ENCODE peak calls at places on chromosomes 6 and 20, in eight cellular contexts. One of them, this sample, is unnamed.

GRCh38 chr6:11067348-11067747 is 23.2 kb upstream of the ELOVL2 start:
- DNase-seq in fibroblast of lung: no peak
- DNase-seq in left cardiac atrium: no peak
- DNase-seq in amniotic stem cell: no peak
- DNase-seq in activated T-helper 2 cell treated with anti-CD3 and anti-CD28 coated beads, Interferon-gamma antibody, Interleukin-2, Interleukin-4, amounts not matched to agents 10 μg/mL and 5 μg/mL and 100 μg/mL, durations not matched to agents 14 hours and 24 hours and 36 hours: no peak
- DNase-seq in NCI-H460: no peak
- DNase-seq in renal cortical epithelial cell: no peak
- DNase-seq in fibroblast of pulmonary artery: no peak
- DNase-seq in this sample: no peak

GRCh38 chr6:132003516-132004178 is 52.5 kb upstream of the CCN2 start:
- DNase-seq in fibroblast of lung: no peak
- DNase-seq in left cardiac atrium: no peak
- DNase-seq in amniotic stem cell: no peak
- DNase-seq in activated T-helper 2 cell treated with anti-CD3 and anti-CD28 coated beads, Interferon-gamma antibody, Interleukin-2, Interleukin-4, amounts not matched to agents 10 μg/mL and 5 μg/mL and 100 μg/mL, durations not matched to agents 14 hours and 24 hours and 36 hours: no peak
- DNase-seq in NCI-H460: no peak
- DNase-seq in renal cortical epithelial cell: no peak
- DNase-seq in fibroblast of pulmonary artery: no peak
- DNase-seq in this sample: no peak

GRCh38 chr6:170122676-170123075 is 168.2 kb downstream of the DLL1 start:
- DNase-seq in fibroblast of lung: no peak
- DNase-seq in left cardiac atrium: no peak
- DNase-seq in amniotic stem cell: no peak
- DNase-seq in activated T-helper 2 cell treated with anti-CD3 and anti-CD28 coated beads, Interferon-gamma antibody, Interleukin-2, Interleukin-4, amounts not matched to agents 10 μg/mL and 5 μg/mL and 100 μg/mL, durations not matched to agents 14 hours and 24 hours and 36 hours: no peak
- DNase-seq in NCI-H460: no peak
- DNase-seq in renal cortical epithelial cell: no peak
- DNase-seq in fibroblast of pulmonary artery: no peak
- DNase-seq in this sample: no peak

GRCh38 chr20:17538517-17539170 is 7.5 kb upstream of the BFSP1 start:
- DNase-seq in fibroblast of lung: peak
- DNase-seq in left cardiac atrium: no peak
- DNase-seq in amniotic stem cell: no peak
- DNase-seq in activated T-helper 2 cell treated with anti-CD3 and anti-CD28 coated beads, Interferon-gamma antibody, Interleukin-2, Interleukin-4, amounts not matched to agents 10 μg/mL and 5 μg/mL and 100 μg/mL, durations not matched to agents 14 hours and 24 hours and 36 hours: no peak
- DNase-seq in NCI-H460: no peak
- DNase-seq in renal cortical epithelial cell: peak
- DNase-seq in fibroblast of pulmonary artery: no peak
- DNase-seq in this sample: no peak

GRCh38 chr6:129215246-129215645 is 332.3 kb downstream of the LAMA2 start:
- DNase-seq in fibroblast of lung: no peak
- DNase-seq in left cardiac atrium: no peak
- DNase-seq in amniotic stem cell: no peak
- DNase-seq in activated T-helper 2 cell treated with anti-CD3 and anti-CD28 coated beads, Interferon-gamma antibody, Interleukin-2, Interleukin-4, amounts not matched to agents 10 μg/mL and 5 μg/mL and 100 μg/mL, durations not matched to agents 14 hours and 24 hours and 36 hours: no peak
- DNase-seq in NCI-H460: no peak
- DNase-seq in renal cortical epithelial cell: no peak
- DNase-seq in fibroblast of pulmonary artery: no peak
- DNase-seq in this sample: no peak

GRCh38 chr20:58229198-58229802 is 847 bp upstream of the ANKRD60 start:
- DNase-seq in fibroblast of lung: peak
- DNase-seq in left cardiac atrium: no peak
- DNase-seq in amniotic stem cell: no peak
- DNase-seq in activated T-helper 2 cell treated with anti-CD3 and anti-CD28 coated beads, Interferon-gamma antibody, Interleukin-2, Interleukin-4, amounts not matched to agents 10 μg/mL and 5 μg/mL and 100 μg/mL, durations not matched to agents 14 hours and 24 hours and 36 hours: no peak
- DNase-seq in NCI-H460: no peak
- DNase-seq in renal cortical epithelial cell: no peak
- DNase-seq in fibroblast of pulmonary artery: no peak
- DNase-seq in this sample: no peak

GRCh38 chr20:868279-868678 is 34.8 kb downstream of the FAM110A start:
- DNase-seq in fibroblast of lung: no peak
- DNase-seq in left cardiac atrium: no peak
- DNase-seq in amniotic stem cell: no peak
- DNase-seq in activated T-helper 2 cell treated with anti-CD3 and anti-CD28 coated beads, Interferon-gamma antibody, Interleukin-2, Interleukin-4, amounts not matched to agents 10 μg/mL and 5 μg/mL and 100 μg/mL, durations not matched to agents 14 hours and 24 hours and 36 hours: no peak
- DNase-seq in NCI-H460: no peak
- DNase-seq in renal cortical epithelial cell: no peak
- DNase-seq in fibroblast of pulmonary artery: no peak
- DNase-seq in this sample: no peak

GRCh38 chr6:152096863-152097496 is 289.5 kb downstream of the ESR1 start:
- DNase-seq in fibroblast of lung: peak
- DNase-seq in left cardiac atrium: no peak
- DNase-seq in amniotic stem cell: peak
- DNase-seq in activated T-helper 2 cell treated with anti-CD3 and anti-CD28 coated beads, Interferon-gamma antibody, Interleukin-2, Interleukin-4, amounts not matched to agents 10 μg/mL and 5 μg/mL and 100 μg/mL, durations not matched to agents 14 hours and 24 hours and 36 hours: no peak
- DNase-seq in NCI-H460: no peak
- DNase-seq in renal cortical epithelial cell: peak
- DNase-seq in fibroblast of pulmonary artery: peak
- DNase-seq in this sample: no peak

GRCh38 chr6:154480144-154480639 is 30.3 kb downstream of the CNKSR3 start:
- DNase-seq in fibroblast of lung: no peak
- DNase-seq in left cardiac atrium: no peak
- DNase-seq in amniotic stem cell: no peak
- DNase-seq in activated T-helper 2 cell treated with anti-CD3 and anti-CD28 coated beads, Interferon-gamma antibody, Interleukin-2, Interleukin-4, amounts not matched to agents 10 μg/mL and 5 μg/mL and 100 μg/mL, durations not matched to agents 14 hours and 24 hours and 36 hours: no peak
- DNase-seq in NCI-H460: no peak
- DNase-seq in renal cortical epithelial cell: no peak
- DNase-seq in fibroblast of pulmonary artery: no peak
- DNase-seq in this sample: no peak

GRCh38 chr20:50412069-50412468 is 98.1 kb upstream of the PTPN1 start:
- DNase-seq in fibroblast of lung: no peak
- DNase-seq in left cardiac atrium: no peak
- DNase-seq in amniotic stem cell: no peak
- DNase-seq in activated T-helper 2 cell treated with anti-CD3 and anti-CD28 coated beads, Interferon-gamma antibody, Interleukin-2, Interleukin-4, amounts not matched to agents 10 μg/mL and 5 μg/mL and 100 μg/mL, durations not matched to agents 14 hours and 24 hours and 36 hours: no peak
- DNase-seq in NCI-H460: no peak
- DNase-seq in renal cortical epithelial cell: no peak
- DNase-seq in fibroblast of pulmonary artery: no peak
- DNase-seq in this sample: no peak

GRCh38 chr20:59157961-59158541 is 5.6 kb upstream of the ZNF831 start:
- DNase-seq in fibroblast of lung: no peak
- DNase-seq in left cardiac atrium: no peak
- DNase-seq in amniotic stem cell: no peak
- DNase-seq in activated T-helper 2 cell treated with anti-CD3 and anti-CD28 coated beads, Interferon-gamma antibody, Interleukin-2, Interleukin-4, amounts not matched to agents 10 μg/mL and 5 μg/mL and 100 μg/mL, durations not matched to agents 14 hours and 24 hours and 36 hours: no peak
- DNase-seq in NCI-H460: peak
- DNase-seq in renal cortical epithelial cell: no peak
- DNase-seq in fibroblast of pulmonary artery: no peak
- DNase-seq in this sample: no peak